ENCODE peak calls at places on chromosome 3, in eight cellular contexts. S, W, D, Q, C, N, R and A are unnamed samples.

GRCh38 chr3:182364723-182365650 is 428.3 kb upstream of the ATP11B start:
- DNase-seq in D (peak), Q (peak), S (peak), N (no peak), R (no peak), W (no peak), C (no peak), A (no peak)

GRCh38 chr3:128573707-128574162 is 76.9 kb downstream of the RPN1 start:
- DNase-seq in Q (no peak), R (no peak), C (no peak), D (no peak), N (no peak), W (no peak), S (no peak), A (no peak)

GRCh38 chr3:183275418-183275817 is 22.4 kb downstream of the B3GNT5 start:
- DNase-seq in Q (no peak), D (peak), S (no peak), C (no peak), W (no peak), N (no peak), R (no peak), A (no peak)

GRCh38 chr3:151818361-151818760 is 4.4 kb downstream of the AADAC start:
- DNase-seq in C (no peak), N (no peak), Q (no peak), D (no peak), S (no peak), W (no peak), R (no peak), A (no peak)

GRCh38 chr3:158471639-158472294 is 99.2 kb upstream of the MLF1 start:
- DNase-seq in R (no peak), Q (no peak), S (peak), C (no peak), W (no peak), N (no peak), D (no peak), A (no peak)

GRCh38 chr3:6047016-6047415 is 813.9 kb upstream of the GRM7 start:
- DNase-seq in S (no peak), C (no peak), R (no peak), Q (no peak), W (no peak), D (no peak), N (no peak), A (no peak)

GRCh38 chr3:139299261-139300132 is 44.3 kb upstream of the MRPS22 start:
- DNase-seq in S (peak), D (peak), N (peak), R (no peak), W (no peak), C (no peak), Q (no peak), A (no peak)

GRCh38 chr3:194133661-194134230 is 2.2 kb upstream of the HES1 start:
- DNase-seq in C (no peak), Q (no peak), N (no peak), S (peak), D (peak), R (peak), W (peak), A (no peak)

GRCh38 chr3:34957707-34958106 is 681.6 kb upstream of the ARPP21 start:
- DNase-seq in R (no peak), D (no peak), S (no peak), N (no peak), C (no peak), W (no peak), Q (no peak), A (no peak)

GRCh38 chr3:183008799-183009198 is 28.5 kb upstream of the DCUN1D1 start:
- DNase-seq in S (no peak), Q (no peak), W (no peak), D (no peak), N (no peak), R (no peak), C (no peak), A (no peak)

GRCh38 chr3:129010316-129010956 is 9.3 kb downstream of the EFCC1 start:
- DNase-seq in R (no peak), S (no peak), W (no peak), Q (no peak), N (no peak), C (no peak), D (no peak), A (no peak)

GRCh38 chr3:132002039-132002438 is 32.8 kb downstream of the CPNE4 start:
- DNase-seq in S (no peak), Q (no peak), D (no peak), N (no peak), W (no peak), C (no peak), R (no peak), A (no peak)

GRCh38 chr3:105904683-105905320 is 36.0 kb upstream of the CBLB start:
- DNase-seq in N (no peak), C (no peak), W (no peak), R (no peak), S (no peak), D (peak), Q (no peak), A (no peak)

GRCh38 chr3:26376131-26376530 is 246.4 kb upstream of the LRRC3B start:
- DNase-seq in D (no peak), C (no peak), W (no peak), N (no peak), S (no peak), R (no peak), Q (no peak), A (no peak)

GRCh38 chr3:129313415-129313982 is 34.8 kb downstream of the HMCES start:
- DNase-seq in Q (no peak), D (no peak), N (no peak), S (no peak), R (no peak), W (peak), C (no peak), A (no peak)

GRCh38 chr3:115019900-115020299 is 127.2 kb downstream of the ZBTB20 start:
- DNase-seq in D (no peak), N (no peak), C (no peak), W (no peak), Q (no peak), R (no peak), S (no peak), A (no peak)

GRCh38 chr3:151394611-151395010 is 10.1 kb upstream of the P2RY12 start:
- DNase-seq in W (no peak), D (no peak), C (no peak), Q (no peak), S (no peak), R (no peak), N (no peak), A (no peak)

GRCh38 chr3:16060945-16061344 is 113.5 kb upstream of the GALNT15 start:
- DNase-seq in N (no peak), C (no peak), R (peak), D (peak), Q (no peak), S (peak), W (peak), A (no peak)

GRCh38 chr3:122794779-122795673 is at the start of gene SLC49A4:
- DNase-seq in R (peak), S (peak), D (peak), N (peak), W (peak), Q (peak), C (no peak), A (peak)

GRCh38 chr3:3089017-3089416 is 21.2 kb downstream of the IL5RA start:
- DNase-seq in N (no peak), D (no peak), C (peak), S (no peak), R (no peak), W (no peak), Q (no peak), A (peak)

GRCh38 chr3:179622023-179622422 is 17.4 kb downstream of the NDUFB5 start:
- DNase-seq in R (no peak), D (no peak), Q (no peak), S (no peak), W (no peak), C (no peak), N (no peak), A (no peak)

GRCh38 chr3:33152363-33153360 is 38.8 kb downstream of the CRTAP start:
- DNase-seq in N (no peak), C (no peak), S (no peak), Q (no peak), W (no peak), R (no peak), D (no peak), A (no peak)

GRCh38 chr3:195573611-195574496 is 9.9 kb downstream of the APOD start:
- DNase-seq in N (no peak), Q (no peak), S (no peak), C (no peak), D (no peak), R (no peak), W (peak), A (no peak)

GRCh38 chr3:132804498-132804897 is 82.3 kb upstream of the NPHP3 start:
- DNase-seq in R (no peak), N (no peak), Q (no peak), S (no peak), D (no peak), C (no peak), W (no peak), A (no peak)

GRCh38 chr3:33775363-33775762 is 23.1 kb upstream of the PDCD6IP start:
- DNase-seq in Q (no peak), S (peak), R (no peak), C (no peak), D (no peak), W (no peak), N (no peak), A (no peak)

GRCh38 chr3:77815467-77815866 is 775.6 kb downstream of the ROBO2 start:
- DNase-seq in S (no peak), R (no peak), D (no peak), Q (no peak), W (no peak), C (no peak), N (no peak), A (no peak)

GRCh38 chr3:126732281-126733060 is 28.4 kb downstream of the CHCHD6 start:
- DNase-seq in N (no peak), W (no peak), C (no peak), Q (no peak), R (no peak), S (no peak), D (no peak), A (no peak)

GRCh38 chr3:183085634-183086390 is 13.5 kb downstream of the MCCC1 start:
- DNase-seq in D (no peak), Q (no peak), R (no peak), C (peak), N (peak), S (no peak), W (no peak), A (no peak)

DNA sequence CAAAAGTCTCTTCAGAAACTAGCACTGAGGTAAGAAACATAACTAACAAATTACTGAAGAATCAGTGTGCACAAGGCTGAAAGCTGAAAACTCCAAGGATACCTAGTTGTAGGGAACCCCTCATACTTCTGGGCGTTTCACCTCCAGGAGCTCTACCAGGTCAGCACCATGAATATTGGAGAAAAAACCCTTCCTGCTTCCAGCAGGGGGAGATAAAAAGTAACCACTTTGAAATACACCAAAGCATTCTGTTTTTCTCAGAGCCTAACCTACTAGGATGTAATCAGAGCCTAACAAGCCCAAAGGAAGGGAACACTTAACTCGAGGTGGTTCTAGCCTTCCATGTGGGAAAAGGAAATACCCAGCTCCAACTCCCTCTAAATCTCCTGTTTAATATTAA is 175.8 kb upstream of the MME start:
- DNase-seq in S (peak), R (no peak), W (no peak), Q (no peak), N (no peak), D (peak), C (no peak), A (no peak)
- TF ChIP-seq CTCF in S (no peak), R (peak), W (no peak), Q (no peak), N (no peak), D (peak), C (peak), A (peak)

DNA sequence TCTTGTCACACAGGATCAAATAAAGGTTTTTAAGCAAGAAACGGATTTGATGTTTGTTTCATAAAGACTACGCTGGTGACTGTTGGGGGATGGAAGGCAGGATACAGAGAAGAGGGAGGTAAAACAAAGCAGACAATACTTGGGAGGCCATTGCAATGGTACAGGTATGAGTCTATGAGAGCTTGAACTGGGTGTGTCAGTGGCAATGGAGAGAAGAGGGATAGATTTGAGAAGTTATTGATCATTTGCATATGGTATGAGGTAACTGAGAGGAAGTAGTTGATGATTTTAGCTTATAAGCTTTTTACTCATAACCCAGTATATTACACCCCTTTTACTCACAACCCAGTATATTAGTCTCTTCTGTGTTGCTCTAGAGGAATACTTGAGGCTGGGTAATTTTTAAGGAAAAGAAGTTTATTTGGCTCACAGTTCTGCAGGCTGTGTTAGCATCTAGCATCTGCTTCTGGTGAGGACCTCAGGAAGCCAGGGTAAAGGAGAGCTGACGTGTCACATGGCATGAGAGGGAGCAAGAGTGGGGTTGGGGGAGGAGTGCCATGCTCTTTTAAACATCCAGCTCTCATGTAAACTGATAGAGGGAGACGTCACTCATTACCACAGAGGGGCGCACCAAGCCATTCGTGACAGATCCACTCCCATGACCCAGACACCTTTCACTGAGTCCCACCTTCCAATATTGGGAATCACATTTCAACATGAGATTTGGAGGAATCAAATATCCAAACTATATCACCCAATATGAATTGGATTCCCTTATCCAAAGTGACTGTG is 153.9 kb downstream of the VPS8 start:
- DNase-seq in N (no peak), W (no peak), R (no peak), D (no peak), S (no peak), Q (no peak), C (no peak), A (no peak)
- TF ChIP-seq CTCF in N (no peak), W (no peak), R (no peak), D (no peak), S (no peak), Q (no peak), C (no peak), A (no peak)

GRCh38 chr3:14304101-14305045 is 98.0 kb upstream of the SLC6A6 start:
- DNase-seq in D (no peak), S (no peak), N (no peak), C (no peak), R (no peak), Q (no peak), W (no peak), A (no peak)

GRCh38 chr3:14305321-14305720 is 97.1 kb upstream of the SLC6A6 start:
- DNase-seq in D (no peak), W (no peak), C (no peak), N (no peak), Q (no peak), R (no peak), S (no peak), A (no peak)

GRCh38 chr3:14303336-14304100 is 98.9 kb upstream of the SLC6A6 start:
- DNase-seq in C (no peak), R (no peak), D (no peak), N (no peak), S (no peak), W (no peak), Q (no peak), A (no peak)

GRCh38 chr3:14307953-14308352 is 94.5 kb upstream of the SLC6A6 start:
- DNase-seq in N (no peak), R (no peak), C (no peak), S (no peak), W (no peak), D (no peak), Q (no peak), A (no peak)

GRCh38 chr3:14306167-14306566 is 96.2 kb upstream of the SLC6A6 start:
- DNase-seq in Q (no peak), W (no peak), N (no peak), R (no peak), D (no peak), C (no peak), S (no peak), A (no peak)
- TF ChIP-seq CTCF in Q (no peak), W (no peak), N (no peak), R (no peak), D (no peak), C (no peak), S (no peak), A (no peak)

DNA sequence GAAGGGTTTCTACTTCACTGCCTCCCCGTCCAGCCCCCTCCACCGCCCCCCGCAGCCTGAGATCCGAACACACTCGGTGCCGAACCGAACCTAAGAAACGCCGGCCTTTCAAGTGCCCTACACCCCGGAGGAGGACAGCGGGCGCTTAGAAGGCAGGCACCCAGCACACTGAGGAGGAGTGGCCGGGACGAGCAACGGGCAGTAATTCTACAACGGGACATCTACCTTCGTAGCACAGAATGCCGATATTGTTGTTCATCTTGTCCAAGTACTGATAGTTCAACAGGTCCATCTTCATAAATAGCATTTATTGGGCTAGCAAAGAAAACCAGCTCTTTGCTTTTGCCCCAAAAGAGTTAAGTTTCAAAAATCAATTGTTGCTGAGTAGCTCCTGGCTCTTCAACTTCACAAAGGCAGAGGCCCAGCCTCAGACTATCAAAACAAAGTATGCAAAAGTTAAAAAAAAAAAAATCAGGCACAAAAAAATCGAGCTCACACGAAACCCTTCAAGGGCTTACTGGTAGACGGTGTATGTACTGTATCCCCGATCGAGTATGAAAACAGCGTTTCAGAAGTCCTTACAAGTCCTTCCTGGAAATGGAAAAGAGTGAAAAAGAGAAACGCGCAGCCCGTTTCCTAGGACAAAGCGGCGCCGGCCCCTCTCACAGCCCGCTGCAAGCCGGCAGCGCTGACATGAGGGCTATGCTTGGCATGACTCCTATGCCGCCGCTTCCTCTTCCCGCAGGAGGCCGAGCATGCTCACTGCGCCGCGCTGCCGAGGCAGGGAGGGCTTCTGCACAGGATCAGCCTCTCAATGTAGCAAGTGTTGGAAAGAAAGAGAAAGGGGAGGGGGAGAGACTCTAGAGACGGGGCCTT is at the start of gene VGLL4:
- DNase-seq in C (no peak), D (peak), R (peak), Q (peak), W (peak), N (peak), S (peak), A (peak)
- TF ChIP-seq CTCF in C (no peak), D (no peak), R (peak), Q (no peak), W (no peak), N (peak), S (peak), A (peak)

GRCh38 chr3:63674586-63674985 is 22.1 kb downstream of the SNTN start:
- DNase-seq in Q (peak), W (no peak), N (no peak), R (no peak), C (no peak), S (no peak), D (no peak), A (no peak)
- TF ChIP-seq CTCF in Q (no peak), W (no peak), N (no peak), R (no peak), C (no peak), S (no peak), D (no peak), A (no peak)

GRCh38 chr3:184740509-184741258 is 28.8 kb upstream of the MAGEF1 start:
- DNase-seq in R (no peak), Q (peak), D (peak), N (peak), W (peak), S (peak), C (no peak), A (no peak)

GRCh38 chr3:184742676-184743135 is 30.8 kb upstream of the MAGEF1 start:
- DNase-seq in R (no peak), Q (no peak), C (no peak), W (peak), D (no peak), S (no peak), N (no peak), A (no peak)

GRCh38 chr3:184743248-184743647 is 31.4 kb upstream of the MAGEF1 start:
- DNase-seq in W (no peak), N (no peak), C (no peak), S (no peak), R (no peak), D (no peak), Q (no peak), A (no peak)

GRCh38 chr3:184741259-184741556 is 29.3 kb upstream of the MAGEF1 start:
- DNase-seq in Q (peak), N (peak), C (no peak), D (peak), S (peak), R (no peak), W (no peak), A (no peak)

GRCh38 chr3:184741798-184742675 is 30.2 kb upstream of the MAGEF1 start:
- DNase-seq in W (peak), Q (no peak), D (no peak), S (no peak), N (peak), R (no peak), C (no peak), A (no peak)
- TF ChIP-seq CTCF in W (no peak), Q (no peak), D (no peak), S (no peak), N (no peak), R (no peak), C (no peak), A (no peak)

GRCh38 chr3:140753865-140754754 is 76.2 kb downstream of the TRIM42 start:
- DNase-seq in D (peak), S (no peak), C (peak), W (no peak), N (no peak), R (no peak), Q (no peak), A (no peak)
- TF ChIP-seq CTCF in D (no peak), S (no peak), C (peak), W (no peak), N (no peak), R (no peak), Q (no peak), A (no peak)

DNA sequence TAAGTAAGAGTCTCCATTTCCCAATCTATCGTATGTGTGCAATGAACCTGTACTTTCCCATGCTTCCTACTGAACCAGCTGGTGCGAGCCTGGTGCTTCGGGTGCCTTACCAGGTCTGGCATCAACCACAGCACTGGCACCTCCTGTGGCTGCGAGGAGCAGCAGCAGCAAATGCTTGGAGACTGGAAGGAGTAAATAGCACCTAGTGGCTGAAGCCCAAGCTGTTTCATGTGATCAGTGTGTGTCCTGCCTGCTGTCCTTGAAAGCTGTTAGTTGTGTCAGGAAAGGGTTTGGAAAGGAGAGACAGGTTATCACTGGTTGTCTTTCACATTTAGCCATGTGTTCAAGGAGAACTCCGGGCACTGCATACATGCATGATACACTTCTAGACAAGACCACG is 31.8 kb downstream of the PCOLCE2 start:
- DNase-seq in S (no peak), C (no peak), N (no peak), R (peak), D (no peak), Q (peak), W (no peak), A (no peak)
- TF ChIP-seq CTCF in S (no peak), C (peak), N (no peak), R (peak), D (no peak), Q (no peak), W (no peak), A (no peak)